ENCODE peak calls at places on chromosomes 13 and 19, in four cellular contexts. One of them, this sample, is unnamed.

GRCh38 chr13:38321654-38322053 is 28.0 kb upstream of the UFM1 start:
- DNase-seq in mesothelial cell of epicardium: no peak
- DNase-seq in breast epithelium: no peak
- DNase-seq in fibroblast of pulmonary artery: no peak
- DNase-seq in this sample: no peak

GRCh38 chr19:2327773-2328400 is 499 bp downstream of the LSM7 start:
- DNase-seq in breast epithelium: no peak
- DNase-seq in fibroblast of pulmonary artery: peak; percentile 79
- DNase-seq in mesothelial cell of epicardium: no peak
- DNase-seq in this sample: no peak

GRCh38 chr19:50371914-50372475 is 4.3 kb upstream of the NR1H2 start:
- DNase-seq in mesothelial cell of epicardium: no peak
- DNase-seq in fibroblast of pulmonary artery: no peak
- DNase-seq in breast epithelium: no peak
- DNase-seq in this sample: no peak

GRCh38 chr19:46904114-46905060 is 43.6 kb downstream of the ARHGAP35 start:
- DNase-seq in fibroblast of pulmonary artery: peak; percentile 84
- DNase-seq in breast epithelium: no peak
- DNase-seq in mesothelial cell of epicardium: no peak
- DNase-seq in this sample: no peak

GRCh38 chr19:3969435-3970312 is 1.2 kb downstream of the DAPK3 start:
- DNase-seq in fibroblast of pulmonary artery: peak; percentile 83
- DNase-seq in mesothelial cell of epicardium: peak; percentile 58
- DNase-seq in breast epithelium: peak; percentile 76
- DNase-seq in this sample: no peak

GRCh38 chr13:25908390-25908789 is 143.4 kb downstream of the SHISA2 start:
- DNase-seq in fibroblast of pulmonary artery: no peak
- DNase-seq in mesothelial cell of epicardium: no peak
- DNase-seq in breast epithelium: no peak
- DNase-seq in this sample: no peak

GRCh38 chr19:3664879-3665642 is 35.2 kb downstream of the PIP5K1C start:
- DNase-seq in fibroblast of pulmonary artery: no peak
- DNase-seq in mesothelial cell of epicardium: no peak
- DNase-seq in breast epithelium: no peak
- DNase-seq in this sample: no peak

GRCh38 chr13:40981361-40981760 is 37.8 kb downstream of the ELF1 start:
- DNase-seq in mesothelial cell of epicardium: no peak
- DNase-seq in breast epithelium: no peak
- DNase-seq in fibroblast of pulmonary artery: peak; percentile 66
- DNase-seq in this sample: no peak

GRCh38 chr19:37691881-37692504 is 27.6 kb downstream of the ZNF607 start:
- DNase-seq in mesothelial cell of epicardium: peak; percentile 78
- DNase-seq in fibroblast of pulmonary artery: peak; percentile 91
- DNase-seq in breast epithelium: peak; percentile 46
- DNase-seq in this sample: peak; percentile 81

GRCh38 chr13:30308548-30308947 is 1.2 kb upstream of the KATNAL1 start:
- DNase-seq in mesothelial cell of epicardium: no peak
- DNase-seq in breast epithelium: no peak
- DNase-seq in fibroblast of pulmonary artery: peak; percentile 85
- DNase-seq in this sample: no peak

GRCh38 chr13:68727788-68728187 is 1379.8 kb upstream of the ATXN8OS start:
- DNase-seq in fibroblast of pulmonary artery: no peak
- DNase-seq in mesothelial cell of epicardium: no peak
- DNase-seq in breast epithelium: no peak
- DNase-seq in this sample: no peak

GRCh38 chr13:99953138-99953755 is 18.3 kb downstream of the ZIC5 start:
- DNase-seq in mesothelial cell of epicardium: no peak
- DNase-seq in fibroblast of pulmonary artery: no peak
- DNase-seq in breast epithelium: no peak
- DNase-seq in this sample: no peak

GRCh38 chr19:5937550-5937949 is 23.5 kb downstream of the CAPS start:
- DNase-seq in fibroblast of pulmonary artery: no peak
- DNase-seq in mesothelial cell of epicardium: no peak
- DNase-seq in breast epithelium: no peak
- DNase-seq in this sample: no peak

GRCh38 chr19:34261335-34262109 is 7.2 kb downstream of the GARRE1 start:
- DNase-seq in fibroblast of pulmonary artery: no peak
- DNase-seq in breast epithelium: no peak
- DNase-seq in mesothelial cell of epicardium: no peak
- DNase-seq in this sample: no peak

GRCh38 chr13:99922631-99923404 is 48.7 kb downstream of the ZIC5 start:
- DNase-seq in breast epithelium: no peak
- DNase-seq in fibroblast of pulmonary artery: no peak
- DNase-seq in mesothelial cell of epicardium: no peak
- DNase-seq in this sample: no peak

GRCh38 chr19:10269333-10270179 is 1.4 kb upstream of the ICAM1 start:
- DNase-seq in breast epithelium: peak; percentile 83
- DNase-seq in fibroblast of pulmonary artery: peak; percentile 87
- DNase-seq in mesothelial cell of epicardium: peak; percentile 89
- DNase-seq in this sample: peak; percentile 35

GRCh38 chr19:39969681-39970423 is 1.1 kb upstream of the PSMC4 start:
- DNase-seq in fibroblast of pulmonary artery: no peak
- DNase-seq in breast epithelium: no peak
- DNase-seq in mesothelial cell of epicardium: peak; percentile 10
- DNase-seq in this sample: no peak

GRCh38 chr13:31090921-31091624 is 70.6 kb downstream of the HSPH1 start:
- DNase-seq in fibroblast of pulmonary artery: peak; percentile 36
- DNase-seq in mesothelial cell of epicardium: no peak
- DNase-seq in breast epithelium: no peak
- DNase-seq in this sample: no peak

GRCh38 chr13:23642110-23642509 is 71.9 kb downstream of the TNFRSF19 start:
- DNase-seq in mesothelial cell of epicardium: no peak
- DNase-seq in breast epithelium: no peak
- DNase-seq in fibroblast of pulmonary artery: no peak
- DNase-seq in this sample: no peak

GRCh38 chr13:43728411-43728810 is 58.4 kb downstream of the ENOX1 start:
- DNase-seq in breast epithelium: no peak
- DNase-seq in mesothelial cell of epicardium: no peak
- DNase-seq in fibroblast of pulmonary artery: no peak
- DNase-seq in this sample: no peak

GRCh38 chr19:54473071-54473941 is at the start of gene CDC42EP5:
- DNase-seq in mesothelial cell of epicardium: peak; percentile 90
- DNase-seq in fibroblast of pulmonary artery: peak; percentile 90
- DNase-seq in breast epithelium: peak; percentile 72
- DNase-seq in this sample: no peak

GRCh38 chr13:90352763-90353162 is 994.7 kb upstream of the MIR17HG start:
- DNase-seq in mesothelial cell of epicardium: no peak
- DNase-seq in breast epithelium: no peak
- DNase-seq in fibroblast of pulmonary artery: no peak
- DNase-seq in this sample: no peak

This sample was measured in NCI-H1930.